ENCODE peak calls at places on chromosomes 16 and 17, in nine cellular contexts. G is BJ, J is IMR-90, W is AG09309, N is fibroblast of mammary gland, K is ovary, L is body of pancreas, E is cardiac fibroblast, F is astrocyte of the spinal cord. C is an unnamed sample.

GRCh38 chr16:9098377-9099090 is 7.1 kb downstream of the HAPSTR1 start:
- DNase-seq in G (no peak), J (no peak), W (no peak), N (no peak), K (no peak), L (no peak), E (no peak), F (no peak), C (no peak)

GRCh38 chr17:17710728-17711541 is 29.7 kb downstream of the RAI1 start:
- DNase-seq in G (peak; percentile 66), J (peak; percentile 93), W (peak; percentile 45), N (peak; percentile 86), K (peak; percentile 71), L (peak; percentile 82), E (peak; percentile 83), F (peak; percentile 87), C (peak; percentile 91)

GRCh38 chr17:76700627-76701470 is 9.9 kb downstream of the MXRA7 start:
- DNase-seq in G (peak; percentile 70), J (peak; percentile 93), W (peak; percentile 61), N (peak; percentile 87), K (peak; percentile 73), L (peak; percentile 29), E (peak; percentile 92), F (peak; percentile 81), C (peak; percentile 81)

GRCh38 chr16:69537706-69538080 is 28.1 kb upstream of the NFAT5 start:
- DNase-seq in G (no peak), J (no peak), W (no peak), N (no peak), K (no peak), L (no peak), E (no peak), F (no peak), C (no peak)

GRCh38 chr16:50584033-50584722 is 36.0 kb downstream of the NKD1 start:
- DNase-seq in G (no peak), J (no peak), W (no peak), N (no peak), K (no peak), L (no peak), E (no peak), F (no peak), C (no peak)

GRCh38 chr17:55432358-55433028 is 10.9 kb upstream of the MMD start:
- DNase-seq in G (no peak), J (no peak), W (no peak), N (peak; percentile 64), K (no peak), L (no peak), E (no peak), F (no peak), C (no peak)

GRCh38 chr17:64095144-64095882 is 34.6 kb downstream of the ERN1 start:
- DNase-seq in G (no peak), J (no peak), W (no peak), N (no peak), K (no peak), L (peak; percentile 65), E (no peak), F (no peak), C (no peak)

GRCh38 chr16:20674684-20675487 is 22.6 kb downstream of the ACSM1 start:
- DNase-seq in G (no peak), J (no peak), W (no peak), N (no peak), K (peak; percentile 48), L (peak; percentile 31), E (peak; percentile 6), F (no peak), C (no peak)

GRCh38 chr17:35898283-35899070 is 18.3 kb upstream of the CCL5 start:
- DNase-seq in G (no peak), J (no peak), W (no peak), N (no peak), K (no peak), L (peak; percentile 79), E (no peak), F (no peak), C (no peak)

GRCh38 chr17:30291571-30292489 is at the start of gene BLMH:
- DNase-seq in G (peak; percentile 25), J (peak; percentile 77), W (no peak), N (peak; percentile 79), K (peak; percentile 89), L (peak; percentile 83), E (peak; percentile 77), F (peak; percentile 82), C (peak; percentile 81)

GRCh38 chr17:81304196-81305015 is 9.3 kb upstream of the SLC38A10 start:
- DNase-seq in G (no peak), J (no peak), W (no peak), N (no peak), K (no peak), L (no peak), E (no peak), F (no peak), C (no peak)

GRCh38 chr17:43468746-43469544 is 14.8 kb upstream of the DHX8 start:
- DNase-seq in G (peak; percentile 84), J (peak; percentile 92), W (peak; percentile 72), N (peak; percentile 99), K (no peak), L (no peak), E (peak; percentile 94), F (peak; percentile 92), C (peak; percentile 90)

GRCh38 chr17:31495049-31495885 is 103.8 kb downstream of the RAB11FIP4 start:
- DNase-seq in G (no peak), J (no peak), W (no peak), N (no peak), K (no peak), L (peak; percentile 81), E (no peak), F (no peak), C (no peak)

GRCh38 chr17:77869665-77870132 is 88.8 kb upstream of the TNRC6C start:
- DNase-seq in G (no peak), J (no peak), W (no peak), N (no peak), K (no peak), L (no peak), E (no peak), F (no peak), C (no peak)

DNA sequence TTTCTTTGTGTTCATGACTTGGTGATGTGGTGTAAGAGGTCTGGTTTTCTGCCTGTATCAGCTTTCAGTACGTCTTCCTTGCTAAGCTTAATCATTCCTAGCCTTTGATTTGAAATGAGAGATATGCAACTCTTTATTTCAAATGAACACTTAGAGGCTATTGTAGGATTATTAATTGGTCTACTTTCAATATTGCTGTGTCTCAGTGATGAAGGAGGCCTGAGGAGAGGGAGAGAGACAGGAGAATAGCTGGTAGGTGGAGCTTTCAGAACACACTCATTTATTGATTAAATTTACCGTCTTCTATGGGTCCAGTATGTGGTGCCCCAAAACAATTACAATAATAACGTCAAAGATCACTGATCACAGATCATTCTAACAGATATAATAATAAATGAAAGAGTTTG is 187.0 kb downstream of the BCAS3 start:
- DNase-seq in G (no peak), J (no peak), W (no peak), N (no peak), K (no peak), L (no peak), E (no peak), F (no peak), C (no peak)
- TF ChIP-seq CTCF in G (no peak), J (no peak), W (no peak), N (no peak), K (no peak), L (no peak), E (no peak), F (no peak), C (no peak)

DNA sequence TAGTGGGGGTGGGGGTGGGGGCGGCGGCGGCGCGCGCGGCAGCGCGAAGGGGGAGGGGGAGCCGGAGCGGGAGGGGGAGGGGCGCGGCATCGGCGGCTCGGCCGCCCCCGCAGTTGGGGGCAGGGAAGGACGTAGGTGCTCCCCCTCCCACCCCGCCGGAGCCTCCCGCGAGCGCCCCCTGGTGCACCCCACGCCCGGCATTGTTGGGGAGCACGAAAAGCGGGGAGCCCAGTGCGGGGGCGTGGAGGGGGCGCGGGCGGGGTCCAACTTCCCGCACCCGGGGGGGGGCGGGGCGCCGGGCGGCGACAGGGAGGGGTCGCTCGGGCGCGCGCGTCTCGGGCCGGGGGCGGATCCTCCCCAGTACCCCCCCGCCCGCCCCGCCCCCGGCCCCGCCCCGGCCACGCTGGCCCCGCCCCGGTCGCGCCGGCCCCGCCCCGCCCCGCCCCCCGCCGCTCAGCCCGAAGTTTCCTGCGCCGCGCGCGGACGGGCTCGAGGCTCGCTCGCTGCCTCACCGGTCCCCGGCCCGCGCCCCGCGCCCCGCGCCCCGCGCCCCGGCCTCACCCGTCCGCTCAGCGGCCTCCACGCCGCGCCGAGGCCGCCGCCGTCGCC is at the start of gene CACNA1H:
- DNase-seq in G (no peak), J (no peak), W (no peak), N (no peak), K (peak; percentile 90), L (peak; percentile 38), E (no peak), F (no peak), C (no peak)
- H3K4me3 ChIP-seq in G (peak within 1 kb of the TSS; percentile 31), J (peak within 1 kb of the TSS; percentile 47), W (no peak within 1 kb of the TSS), N (no peak within 1 kb of the TSS), K (peak within 1 kb of the TSS; percentile 53), L (no peak within 1 kb of the TSS), E (no peak within 1 kb of the TSS), F (peak within 1 kb of the TSS; percentile 17), C (peak within 1 kb of the TSS; percentile 35)

DNA sequence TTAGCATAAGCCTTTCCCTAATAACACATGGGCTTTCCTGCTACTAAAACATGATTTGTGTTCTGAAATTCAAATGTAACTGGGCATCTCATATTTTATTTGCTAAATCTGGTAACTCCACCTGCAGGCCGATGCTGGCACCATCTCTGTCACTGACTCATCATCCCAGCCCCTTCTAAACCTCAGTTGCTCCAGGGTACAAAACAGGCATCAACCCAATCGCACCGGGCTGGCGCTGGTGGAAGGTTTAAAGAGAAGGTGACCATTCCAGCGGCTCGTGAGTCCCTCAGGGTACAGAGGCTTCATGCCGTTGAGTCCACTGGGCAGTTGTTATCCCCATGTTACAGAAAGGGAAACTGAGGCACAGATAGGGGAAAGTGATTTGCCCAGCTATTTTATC is 27.1 kb downstream of the PPL start:
- DNase-seq in G (no peak), J (no peak), W (no peak), N (no peak), K (no peak), L (no peak), E (no peak), F (no peak), C (no peak)
- TF ChIP-seq CTCF in G (no peak), J (no peak), W (no peak), N (no peak), K (no peak), L (no peak), E (no peak), F (no peak), C (no peak)

GRCh38 chr16:7497667-7498066 is 165.0 kb downstream of the RBFOX1 start:
- DNase-seq in G (no peak), J (no peak), W (no peak), N (no peak), K (no peak), L (no peak), E (no peak), F (no peak), C (no peak)
- H3K4me3 ChIP-seq in G (no peak overlapping the region), J (no peak overlapping the region), W (no peak overlapping the region), N (no peak overlapping the region), K (no peak overlapping the region), L (no peak overlapping the region), E (no peak overlapping the region), F (no peak overlapping the region), C (no peak overlapping the region)

C was measured in choroid plexus epithelial cell.